ENCODE peak calls at places on chromosomes 6 and 20, in nine cellular contexts. U is H1; N is stimulated activated naive B cell treated with anti-CD40 and anti-IgM and Interleukin-4, amounts not matched to agents 10 μg/mL and 1 μg/mL and 100 μg/mL, for 72 hours; C is foreskin melanocyte; J is nucleus accumbens; T is RKO; D is uterus; B is D341Med; M is CD8-positive, alpha-beta T cell. Y is an unnamed sample.

GRCh38 chr6:36350681-36351091 is 14.0 kb upstream of the BNIP5 start:
- DNase-seq in B (no peak), M (no peak), J (no peak), D (peak), C (peak), N (no peak), U (no peak), T (no peak), Y (peak)

GRCh38 chr20:25382704-25383370 is 7.8 kb downstream of the ABHD12 start:
- DNase-seq in T (no peak), N (no peak), C (no peak), U (no peak), B (no peak), M (no peak), D (no peak), J (no peak), Y (no peak)

GRCh38 chr20:51650685-51651134 is 108.2 kb upstream of the NFATC2 start:
- DNase-seq in C (peak), M (no peak), B (no peak), N (no peak), D (no peak), T (peak), U (no peak), J (no peak), Y (peak)

GRCh38 chr6:18186033-18186432 is 30.8 kb downstream of the KDM1B start:
- DNase-seq in D (no peak), T (no peak), N (no peak), J (no peak), M (no peak), C (no peak), U (peak), B (no peak), Y (no peak)

GRCh38 chr20:63540417-63541186 is 3.4 kb upstream of the PTK6 start:
- DNase-seq in J (no peak), M (no peak), D (no peak), C (no peak), N (no peak), U (no peak), T (peak), B (no peak), Y (no peak)

GRCh38 chr6:133855599-133855972 is 33.3 kb upstream of the TCF21 start:
- DNase-seq in D (no peak), T (no peak), B (no peak), C (no peak), N (no peak), U (no peak), M (no peak), J (no peak), Y (no peak)

GRCh38 chr6:36544228-36544627 is 3.1 kb downstream of the STK38 start:
- DNase-seq in B (no peak), M (peak), U (no peak), J (no peak), D (no peak), T (no peak), C (no peak), N (no peak), Y (no peak)

GRCh38 chr6:89145461-89145961 is 344 bp upstream of the PM20D2 start:
- DNase-seq in C (no peak), T (peak), J (no peak), M (no peak), B (peak), N (peak), U (no peak), D (no peak), Y (peak)

GRCh38 chr6:158487495-158487894 is 72.4 kb upstream of the TMEM181 start:
- DNase-seq in U (no peak), T (peak), J (no peak), M (no peak), C (no peak), D (no peak), N (no peak), B (no peak), Y (no peak)

GRCh38 chr20:10508468-10509251 is 73.6 kb downstream of the SLX4IP start:
- DNase-seq in J (no peak), D (peak), M (no peak), N (no peak), U (no peak), B (no peak), T (no peak), C (no peak), Y (peak)

GRCh38 chr20:16397053-16397452 is 176.2 kb downstream of the KIF16B start:
- DNase-seq in M (no peak), N (no peak), D (peak), T (no peak), C (no peak), J (no peak), B (peak), U (no peak), Y (no peak)

GRCh38 chr6:46808806-46809205 is 15.6 kb downstream of the MEP1A start:
- DNase-seq in B (no peak), M (no peak), T (no peak), D (no peak), U (no peak), C (no peak), N (no peak), J (no peak), Y (no peak)

GRCh38 chr20:21808863-21809664 is 103.6 kb downstream of the PAX1 start:
- DNase-seq in T (no peak), J (no peak), B (no peak), D (no peak), U (peak), M (no peak), C (no peak), N (peak), Y (peak)

GRCh38 chr20:21391495-21392298 is 5.6 kb downstream of the NKX2-4 start:
- DNase-seq in B (peak), C (no peak), T (no peak), N (no peak), J (no peak), D (no peak), M (no peak), U (no peak), Y (no peak)

GRCh38 chr20:15616626-15617025 is 956.6 kb downstream of the KIF16B start:
- DNase-seq in D (no peak), N (no peak), C (no peak), B (no peak), M (no peak), U (no peak), J (no peak), T (no peak), Y (no peak)

GRCh38 chr6:137866200-137866913 is 702 bp upstream of the TNFAIP3 start:
- DNase-seq in U (no peak), B (peak), N (no peak), C (no peak), T (peak), D (peak), M (no peak), J (no peak), Y (peak)

GRCh38 chr6:9977451-9977850 is 437.4 kb downstream of the TFAP2A start:
- DNase-seq in J (no peak), B (no peak), T (no peak), C (no peak), U (no peak), M (no peak), D (no peak), N (no peak), Y (no peak)

GRCh38 chr6:42970859-42971612 is 7.9 kb downstream of the PEX6 start:
- DNase-seq in C (no peak), U (no peak), B (no peak), J (no peak), M (no peak), T (no peak), D (no peak), N (no peak), Y (no peak)

GRCh38 chr6:103893082-103893481 is 966.6 kb downstream of the HACE1 start:
- DNase-seq in T (no peak), J (no peak), N (no peak), U (no peak), C (no peak), D (no peak), M (no peak), B (no peak), Y (no peak)

GRCh38 chr6:161866570-161866969 is 592.7 kb upstream of the AGPAT4 start:
- DNase-seq in C (no peak), D (no peak), M (no peak), U (no peak), T (no peak), J (no peak), B (no peak), N (no peak), Y (no peak)

GRCh38 chr20:58112017-58112781 is 116.3 kb downstream of the ANKRD60 start:
- DNase-seq in N (no peak), C (no peak), M (no peak), D (no peak), J (no peak), B (peak), U (no peak), T (peak), Y (peak)

GRCh38 chr20:53345536-53346070 is 248.0 kb downstream of the ZNF217 start:
- DNase-seq in B (no peak), M (no peak), N (no peak), T (no peak), D (no peak), U (no peak), C (no peak), J (no peak), Y (no peak)

GRCh38 chr6:17816921-17817611 is 110.3 kb upstream of the NUP153 start:
- DNase-seq in D (no peak), N (no peak), M (no peak), T (no peak), U (no peak), J (no peak), C (no peak), B (no peak), Y (peak)

GRCh38 chr6:113018351-113019151 is 671.4 kb downstream of the RFPL4B start:
- DNase-seq in J (no peak), N (no peak), B (no peak), D (peak), U (no peak), M (no peak), C (no peak), T (no peak), Y (no peak)

GRCh38 chr6:20061952-20062351 is 150.3 kb downstream of the MBOAT1 start:
- DNase-seq in N (no peak), T (no peak), U (no peak), J (no peak), C (no peak), M (no peak), D (no peak), B (no peak), Y (no peak)

GRCh38 chr6:43278524-43279078 is 19.5 kb upstream of the SLC22A7 start:
- DNase-seq in C (no peak), M (no peak), T (no peak), J (no peak), N (no peak), U (no peak), B (no peak), D (no peak), Y (peak)

GRCh38 chr6:42177514-42178364 is 4.6 kb downstream of the GUCA1A start:
- DNase-seq in B (no peak), N (no peak), J (no peak), C (no peak), M (no peak), T (no peak), U (peak), D (no peak), Y (no peak)

GRCh38 chr6:99334526-99335127 is 14.8 kb downstream of the FAXC start:
- DNase-seq in U (no peak), C (peak), D (no peak), J (no peak), B (peak), N (no peak), M (no peak), T (peak), Y (peak)

GRCh38 chr6:25217275-25217674 is 61.9 kb upstream of the CARMIL1 start:
- DNase-seq in D (no peak), J (no peak), N (no peak), M (no peak), B (no peak), U (no peak), C (no peak), T (no peak), Y (no peak)

GRCh38 chr20:52937701-52938100 is 34.5 kb upstream of the TSHZ2 start:
- DNase-seq in T (peak), M (no peak), N (no peak), B (no peak), C (no peak), U (no peak), D (no peak), J (no peak), Y (peak)

GRCh38 chr6:20918868-20919267 is 384.6 kb downstream of the CDKAL1 start:
- DNase-seq in T (no peak), J (no peak), B (no peak), M (no peak), D (no peak), N (no peak), U (no peak), C (no peak), Y (no peak)

Y was measured in SW480.